ENCODE peak calls at places on chromosomes 1 and 21, in four cellular contexts. One of them, this sample, is unnamed.

GRCh38 chr21:44854391-44854663 is 19.2 kb downstream of the PTTG1IP start:
- DNase-seq in naive thymus-derived CD8-positive, alpha-beta T cell: no peak
- DNase-seq in mucosa of gallbladder: no peak
- DNase-seq in NCI-H510A treated with DMSO at 0.1 percent for 48 hours: no peak
- DNase-seq in this sample: no peak

GRCh38 chr1:19420606-19421005 is 64.7 kb downstream of the CAPZB start:
- DNase-seq in naive thymus-derived CD8-positive, alpha-beta T cell: no peak
- DNase-seq in mucosa of gallbladder: no peak
- DNase-seq in NCI-H510A treated with DMSO at 0.1 percent for 48 hours: peak
- DNase-seq in this sample: no peak

GRCh38 chr1:223872308-223872878 is 26.6 kb upstream of the TP53BP2 start:
- DNase-seq in naive thymus-derived CD8-positive, alpha-beta T cell: no peak
- DNase-seq in mucosa of gallbladder: no peak
- DNase-seq in NCI-H510A treated with DMSO at 0.1 percent for 48 hours: no peak
- DNase-seq in this sample: no peak

GRCh38 chr1:206633708-206634121 is 1.6 kb upstream of the DYRK3 start:
- DNase-seq in naive thymus-derived CD8-positive, alpha-beta T cell: no peak
- DNase-seq in mucosa of gallbladder: no peak
- DNase-seq in NCI-H510A treated with DMSO at 0.1 percent for 48 hours: no peak
- DNase-seq in this sample: no peak

GRCh38 chr1:60132985-60133673 is 59.6 kb upstream of the C1orf87 start:
- DNase-seq in naive thymus-derived CD8-positive, alpha-beta T cell: no peak
- DNase-seq in mucosa of gallbladder: no peak
- DNase-seq in NCI-H510A treated with DMSO at 0.1 percent for 48 hours: no peak
- DNase-seq in this sample: no peak

GRCh38 chr1:192729500-192729899 is 79.3 kb upstream of the RGS2 start:
- DNase-seq in naive thymus-derived CD8-positive, alpha-beta T cell: no peak
- DNase-seq in mucosa of gallbladder: no peak
- DNase-seq in NCI-H510A treated with DMSO at 0.1 percent for 48 hours: no peak
- DNase-seq in this sample: no peak

GRCh38 chr1:64186138-64186897 is 17.1 kb upstream of the UBE2U start:
- DNase-seq in naive thymus-derived CD8-positive, alpha-beta T cell: no peak
- DNase-seq in mucosa of gallbladder: no peak
- DNase-seq in NCI-H510A treated with DMSO at 0.1 percent for 48 hours: no peak
- DNase-seq in this sample: no peak

GRCh38 chr21:45455321-45456013 is 50.5 kb downstream of the COL18A1 start:
- DNase-seq in naive thymus-derived CD8-positive, alpha-beta T cell: peak
- DNase-seq in mucosa of gallbladder: no peak
- DNase-seq in NCI-H510A treated with DMSO at 0.1 percent for 48 hours: no peak
- DNase-seq in this sample: no peak